ENCODE peak calls at places on chromosomes 11 and 22, in eight cellular contexts. Y is keratinocyte; Q is Peyer's patch; L is A673; C is osteocyte; G is fibroblast of lung; Z is left lung; V is CD8-positive, alpha-beta T cell. N is an unnamed sample.

GRCh38 chr11:131195801-131196517 is 174.5 kb upstream of the NTM start:
- DNase-seq in Y (no peak), Q (no peak), L (peak), C (no peak), G (peak), Z (no peak), V (no peak), N (no peak)

GRCh38 chr11:34091825-34092224 is 13.6 kb upstream of the NAT10 start:
- DNase-seq in Y (no peak), Q (no peak), L (no peak), C (no peak), G (no peak), Z (no peak), V (no peak), N (no peak)

GRCh38 chr11:126153999-126154398 is 57.5 kb downstream of the RPUSD4 start:
- DNase-seq in Y (no peak), Q (peak), L (peak), C (no peak), G (peak), Z (no peak), V (no peak), N (no peak)

GRCh38 chr11:26551186-26551801 is 20.8 kb downstream of the MUC15 start:
- DNase-seq in Y (no peak), Q (no peak), L (peak), C (no peak), G (peak), Z (no peak), V (no peak), N (no peak)

GRCh38 chr22:45842141-45842831 is 134.7 kb downstream of the WNT7B start:
- DNase-seq in Y (no peak), Q (no peak), L (no peak), C (no peak), G (peak), Z (no peak), V (no peak), N (no peak)

GRCh38 chr22:32618461-32619140 is 144.0 kb downstream of the FBXO7 start:
- DNase-seq in Y (no peak), Q (no peak), L (no peak), C (no peak), G (no peak), Z (no peak), V (no peak), N (no peak)

GRCh38 chr11:10544491-10545470 is 3.8 kb upstream of the RNF141 start:
- DNase-seq in Y (no peak), Q (no peak), L (no peak), C (no peak), G (no peak), Z (no peak), V (no peak), N (peak)

GRCh38 chr11:61488651-61489291 is 19.8 kb upstream of the LRRC10B start:
- DNase-seq in Y (no peak), Q (peak), L (no peak), C (no peak), G (peak), Z (no peak), V (no peak), N (no peak)

GRCh38 chr11:20125927-20126326 is 34.3 kb downstream of the DBX1 start:
- DNase-seq in Y (peak), Q (no peak), L (no peak), C (no peak), G (peak), Z (no peak), V (no peak), N (no peak)

GRCh38 chr11:94183886-94184264 is 55.2 kb downstream of the PANX1 start:
- DNase-seq in Y (peak), Q (peak), L (peak), C (no peak), G (peak), Z (peak), V (no peak), N (peak)

GRCh38 chr11:26550022-26550421 is 22.0 kb downstream of the MUC15 start:
- DNase-seq in Y (no peak), Q (no peak), L (no peak), C (no peak), G (no peak), Z (no peak), V (no peak), N (no peak)

GRCh38 chr11:8090756-8091155 is 9.7 kb downstream of the TUB start:
- DNase-seq in Y (no peak), Q (no peak), L (peak), C (no peak), G (peak), Z (peak), V (no peak), N (no peak)

GRCh38 chr22:29617922-29618629 is 14.6 kb downstream of the NF2 start:
- DNase-seq in Y (no peak), Q (no peak), L (no peak), C (no peak), G (peak), Z (no peak), V (no peak), N (no peak)

GRCh38 chr11:11332141-11332710 is 20.8 kb downstream of the CSNK2A3 start:
- DNase-seq in Y (no peak), Q (no peak), L (no peak), C (no peak), G (no peak), Z (no peak), V (no peak), N (no peak)

GRCh38 chr11:27518522-27518921 is 12.0 kb upstream of the LIN7C start:
- DNase-seq in Y (no peak), Q (no peak), L (no peak), C (no peak), G (no peak), Z (no peak), V (no peak), N (no peak)

GRCh38 chr11:62359475-62359874 is 22.2 kb downstream of the ASRGL1 start:
- DNase-seq in Y (no peak), Q (no peak), L (no peak), C (no peak), G (no peak), Z (no peak), V (no peak), N (no peak)

GRCh38 chr22:19766506-19767426 is 6.2 kb downstream of the TBX1 start:
- DNase-seq in Y (no peak), Q (peak), L (peak), C (no peak), G (no peak), Z (peak), V (peak), N (no peak)

GRCh38 chr22:17777005-17777716 is 2.9 kb upstream of the BID start:
- DNase-seq in Y (no peak), Q (no peak), L (no peak), C (no peak), G (no peak), Z (peak), V (peak), N (peak)

GRCh38 chr11:83862691-83863090 is 576.5 kb upstream of the CCDC90B start:
- DNase-seq in Y (no peak), Q (no peak), L (no peak), C (no peak), G (peak), Z (no peak), V (no peak), N (no peak)

GRCh38 chr11:134756811-134757540 is 344.9 kb upstream of the B3GAT1 start:
- DNase-seq in Y (no peak), Q (no peak), L (no peak), C (no peak), G (no peak), Z (no peak), V (no peak), N (no peak)

GRCh38 chr11:18012906-18013781 is at the start of gene SERGEF:
- DNase-seq in Y (peak), Q (peak), L (peak), C (peak), G (peak), Z (peak), V (peak), N (peak)

GRCh38 chr11:15897211-15897960 is 459.0 kb downstream of the SOX6 start:
- DNase-seq in Y (no peak), Q (no peak), L (peak), C (no peak), G (peak), Z (no peak), V (no peak), N (no peak)

GRCh38 chr22:33597274-33597985 is 322.8 kb downstream of the LARGE1 start:
- DNase-seq in Y (no peak), Q (no peak), L (no peak), C (no peak), G (no peak), Z (no peak), V (no peak), N (no peak)

GRCh38 chr22:17823964-17824363 is 49.7 kb upstream of the BID start:
- DNase-seq in Y (no peak), Q (no peak), L (no peak), C (no peak), G (no peak), Z (no peak), V (no peak), N (no peak)

GRCh38 chr11:75734491-75735180 is 17.0 kb downstream of the MOGAT2 start:
- DNase-seq in Y (no peak), Q (peak), L (peak), C (no peak), G (no peak), Z (no peak), V (no peak), N (no peak)

GRCh38 chr11:26187639-26188038 is 144.3 kb upstream of the ANO3 start:
- DNase-seq in Y (peak), Q (no peak), L (peak), C (no peak), G (peak), Z (no peak), V (no peak), N (no peak)

GRCh38 chr11:101914737-101915426 is at the start of gene CEP126:
- DNase-seq in Y (peak), Q (peak), L (peak), C (peak), G (peak), Z (peak), V (peak), N (peak)

DNA sequence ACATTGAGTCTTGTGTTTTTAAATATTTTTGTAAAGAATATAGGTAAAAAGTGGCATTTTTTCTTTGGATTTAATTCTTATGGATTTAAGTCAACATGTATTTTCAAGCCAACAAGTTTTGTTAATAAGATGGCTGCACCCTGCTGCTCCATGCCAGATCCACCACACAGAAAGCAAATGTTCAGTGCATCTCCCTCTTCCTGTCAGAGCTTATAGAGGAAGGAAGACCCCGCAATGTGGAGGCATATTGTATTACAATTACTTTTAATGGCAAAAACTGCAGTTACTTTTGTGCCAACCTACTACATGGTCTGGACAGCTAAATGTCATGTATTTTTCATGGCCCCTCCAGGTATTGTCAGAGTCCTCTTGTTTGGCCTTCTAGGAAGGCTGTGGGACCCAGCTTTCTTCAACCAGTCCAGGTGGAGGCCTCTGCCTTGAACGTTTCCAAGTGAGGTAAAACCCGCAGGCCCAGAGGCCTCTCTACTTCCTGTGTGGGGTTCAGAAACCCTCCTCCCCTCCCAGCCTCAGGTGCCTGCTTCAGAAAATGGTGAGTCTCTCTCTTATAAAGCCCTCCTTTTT is at the start of gene CD3E:
- DNase-seq in Y (no peak), Q (no peak), L (no peak), C (no peak), G (no peak), Z (no peak), V (peak), N (no peak)
- TF ChIP-seq CTCF in Y (no peak), Q (no peak), L (no peak), C (no peak), G (no peak), Z (no peak), V (no peak), N (no peak)

GRCh38 chr11:1222491-1223345 is at the start of gene MUC5B:
- DNase-seq in Y (no peak), Q (peak), L (no peak), C (peak), G (no peak), Z (no peak), V (no peak), N (no peak)

GRCh38 chr11:1219836-1220810 is 2.7 kb upstream of the MUC5B start:
- DNase-seq in Y (no peak), Q (peak), L (no peak), C (no peak), G (no peak), Z (no peak), V (no peak), N (no peak)

GRCh38 chr11:1220941-1221721 is 1.7 kb upstream of the MUC5B start:
- DNase-seq in Y (no peak), Q (peak), L (no peak), C (no peak), G (no peak), Z (no peak), V (no peak), N (no peak)

GRCh38 chr11:1223346-1224108 is 661 bp downstream of the MUC5B start:
- DNase-seq in Y (no peak), Q (peak), L (no peak), C (peak), G (no peak), Z (peak), V (no peak), N (no peak)

DNA sequence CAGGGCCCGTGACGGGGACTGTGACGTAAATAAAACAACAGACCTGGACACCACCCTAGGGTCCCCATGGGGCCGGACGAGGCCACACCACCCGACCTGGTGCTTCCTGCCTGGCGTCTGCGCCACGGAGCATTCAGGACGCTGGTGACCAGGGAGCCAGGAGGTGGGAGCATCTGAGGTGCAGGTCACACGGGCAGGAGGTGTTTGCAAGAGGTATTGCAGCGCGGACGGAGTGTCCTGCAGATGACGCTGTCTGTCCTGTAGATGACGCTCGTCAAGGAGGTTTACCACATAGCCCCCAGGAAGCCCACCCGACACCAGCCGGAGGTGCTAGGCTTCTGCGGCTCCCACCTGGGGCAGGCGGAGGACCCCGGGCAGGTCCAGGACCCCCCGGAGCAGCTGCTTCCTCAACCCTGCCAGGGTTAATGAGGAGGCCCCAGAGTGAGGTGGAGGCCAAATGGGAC is 986 bp upstream of the MUC5B start:
- DNase-seq in Y (no peak), Q (peak), L (no peak), C (no peak), G (no peak), Z (no peak), V (no peak), N (no peak)
- TF ChIP-seq CTCF in Y (no peak), Q (no peak), L (no peak), C (no peak), G (no peak), Z (no peak), V (no peak), N (no peak)

GRCh38 chr22:23271597-23271908 is 91.2 kb downstream of the BCR start:
- DNase-seq in Y (no peak), Q (no peak), L (no peak), C (no peak), G (no peak), Z (no peak), V (no peak), N (no peak)
- TF ChIP-seq CTCF in Y (no peak), Q (no peak), L (no peak), C (no peak), G (no peak), Z (no peak), V (no peak), N (no peak)

DNA sequence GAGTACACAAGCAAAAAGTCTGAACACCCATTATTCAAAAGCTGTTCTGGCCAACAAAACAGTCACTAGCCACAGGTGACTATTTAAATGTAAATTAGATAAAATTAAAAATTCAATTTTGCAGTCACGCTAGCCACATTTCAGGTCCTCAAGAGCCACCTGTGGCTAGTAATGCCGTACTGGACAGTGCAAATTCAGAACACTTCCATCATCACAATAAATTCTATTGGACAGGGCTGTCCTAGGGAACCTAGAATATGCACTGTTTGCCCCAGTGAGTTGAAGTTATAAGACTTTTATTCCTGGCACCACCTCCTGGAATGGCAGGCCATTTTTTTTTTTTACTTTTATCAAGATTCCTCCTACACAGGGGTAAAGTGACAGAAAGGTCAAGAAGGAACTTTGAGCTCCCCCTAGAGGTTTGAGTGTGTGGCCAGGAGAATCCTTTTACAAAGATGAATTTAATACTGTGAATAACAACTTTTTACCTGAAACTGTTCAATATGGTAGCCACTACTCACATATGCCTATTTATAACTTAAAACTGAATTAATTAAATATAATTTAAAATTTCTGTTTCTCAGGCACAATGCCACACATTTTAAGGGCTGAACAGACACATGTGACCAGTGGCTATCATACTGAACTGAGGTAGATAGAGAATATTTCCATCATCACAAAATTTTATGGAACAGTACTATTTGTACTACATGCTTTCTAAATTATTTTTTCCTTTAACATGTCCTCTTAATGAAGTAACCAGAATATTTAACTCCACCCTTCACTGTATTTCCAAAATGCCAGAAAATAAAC is 6.5 kb downstream of the MSANTD2 start:
- DNase-seq in Y (peak), Q (no peak), L (peak), C (no peak), G (peak), Z (no peak), V (no peak), N (no peak)
- TF ChIP-seq CTCF in Y (peak), Q (peak), L (peak), C (peak), G (peak), Z (peak), V (peak), N (peak)